ENCODE peak calls at places on chromosomes 12 and 14, in five cellular contexts. S is HCT116, B is astrocyte, J is HepG2, F is A673. M is an unnamed sample.
A peak's percentile ranks its signal among the peaks of the same experiment; 100 is the strongest.

GRCh38 chr12:45369065-45369464 is 153.2 kb downstream of the ANO6 start:
- DNase-seq in J (no peak), B (peak; percentile 59), F (no peak), S (no peak), M (peak; percentile 85)

GRCh38 chr12:52280796-52281560 is 6.5 kb downstream of the KRT86 start:
- DNase-seq in F (no peak), J (peak; percentile 47), S (peak; percentile 90), B (peak; percentile 99), M (peak; percentile 97)

GRCh38 chr12:50507930-50508329 is 3.1 kb downstream of the DIP2B start:
- DNase-seq in B (no peak), J (no peak), S (no peak), F (no peak), M (no peak)

GRCh38 chr14:68976160-68977067 is 2.7 kb downstream of the ACTN1 start:
- DNase-seq in S (no peak), J (peak; percentile 77), B (no peak), F (no peak), M (peak; percentile 56)

GRCh38 chr14:53064461-53064860 is 88.7 kb downstream of the DDHD1 start:
- DNase-seq in J (no peak), F (no peak), S (no peak), B (no peak), M (no peak)

GRCh38 chr14:104299993-104300761 is 161.8 kb downstream of the KIF26A start:
- DNase-seq in J (no peak), F (no peak), B (no peak), S (no peak), M (no peak)

GRCh38 chr14:57656853-57657252 is 163.2 kb upstream of the CCDC198 start:
- DNase-seq in S (no peak), J (no peak), B (no peak), F (no peak), M (no peak)

GRCh38 chr12:93060666-93061413 is 131.7 kb upstream of the EEA1 start:
- DNase-seq in F (peak; percentile 76), B (peak; percentile 32), S (no peak), J (peak; percentile 63), M (peak; percentile 47)

GRCh38 chr14:98773814-98774213 is 498.2 kb downstream of the BCL11B start:
- DNase-seq in F (no peak), S (no peak), J (no peak), B (no peak), M (no peak)

GRCh38 chr12:106581543-106582263 is 1.1 kb upstream of the RFX4 start:
- DNase-seq in S (no peak), F (no peak), J (no peak), B (no peak), M (no peak)

GRCh38 chr12:106582661-106583577 is at the start of gene RFX4:
- DNase-seq in B (no peak), S (no peak), J (no peak), F (peak; percentile 25), M (no peak)

GRCh38 chr12:106582264-106582591 is 576 bp upstream of the RFX4 start:
- DNase-seq in F (no peak), J (no peak), S (no peak), B (no peak), M (no peak)

GRCh38 chr12:106583578-106584103 is 837 bp downstream of the RFX4 start:
- DNase-seq in B (no peak), S (no peak), F (peak; percentile 28), J (no peak), M (no peak)

GRCh38 chr12:106580671-106581508 is 1.9 kb upstream of the RFX4 start:
- DNase-seq in F (no peak), S (no peak), J (no peak), B (no peak), M (no peak)
- TF ChIP-seq EZH2 in F (peak; percentile 94), S (no peak), J (peak; percentile 47), B (peak; percentile 54), M (peak; percentile 48)

GRCh38 chr14:37869633-37870032 is 274.2 kb downstream of the TTC6 start:
- DNase-seq in B (no peak), F (no peak), S (no peak), J (no peak), M (no peak)

GRCh38 chr14:37870170-37870569 is 274.7 kb downstream of the TTC6 start:
- DNase-seq in F (no peak), J (no peak), B (no peak), S (no peak), M (no peak)

GRCh38 chr14:37870947-37871346 is 275.5 kb downstream of the TTC6 start:
- DNase-seq in J (peak; percentile 23), F (no peak), B (no peak), S (no peak), M (no peak)

DNA sequence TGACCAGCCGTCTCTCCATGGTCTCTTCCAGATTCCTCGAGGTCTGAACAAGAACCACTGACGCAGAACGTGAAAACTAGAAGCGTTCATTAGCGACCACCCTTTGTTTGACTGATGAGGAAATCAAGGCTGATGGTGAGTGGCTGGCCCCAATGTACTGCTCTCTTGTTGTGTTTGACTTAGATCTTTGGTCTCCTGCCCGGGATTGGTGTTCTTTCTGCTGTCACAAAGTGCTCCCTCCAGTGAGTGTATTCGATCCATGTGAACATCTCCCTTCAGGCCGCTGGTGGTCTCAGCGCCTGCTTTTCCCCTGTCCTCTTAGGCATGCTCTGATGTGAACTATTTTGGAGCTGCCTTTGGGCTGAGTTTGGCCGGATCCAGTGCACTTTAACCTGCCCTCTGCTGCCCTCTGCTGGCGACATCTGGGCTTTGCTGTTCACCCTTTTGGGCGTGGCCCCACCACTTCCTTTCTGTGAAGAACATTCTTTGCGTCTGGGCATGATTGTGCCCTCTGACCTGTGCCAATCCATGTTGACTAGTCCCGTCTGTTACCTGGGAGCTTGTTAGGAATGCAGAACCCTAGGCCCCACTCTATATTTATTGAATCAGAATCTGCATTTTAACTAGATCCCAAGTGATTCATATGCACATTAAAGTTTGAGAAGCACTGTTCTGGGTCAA is 279.1 kb downstream of the TTC6 start:
- DNase-seq in B (peak; percentile 23), F (peak; percentile 77), S (peak; percentile 57), J (peak; percentile 90), M (peak; percentile 25)
- TF ChIP-seq EZH2 in B (no peak), F (no peak), S (no peak), J (no peak), M (no peak)

GRCh38 chr12:114682920-114683708 is 861 bp downstream of the TBX3 start:
- DNase-seq in F (peak; percentile 23), B (no peak), S (no peak), J (no peak), M (no peak)
- TF ChIP-seq EZH2 in F (peak; percentile 16), B (no peak), S (no peak), J (no peak), M (no peak)

GRCh38 chr12:116880213-116880816 is 926 bp downstream of the HRK start:
- DNase-seq in B (no peak), J (no peak), S (no peak), F (no peak), M (peak; percentile 29)

GRCh38 chr12:116881867-116882507 is 746 bp upstream of the HRK start:
- DNase-seq in J (no peak), S (no peak), B (no peak), F (no peak), M (no peak)

GRCh38 chr12:116882742-116883141 is 1.5 kb upstream of the HRK start:
- DNase-seq in B (no peak), J (no peak), S (no peak), F (peak; percentile 59), M (peak; percentile 53)

GRCh38 chr12:116880817-116881324 is 370 bp downstream of the HRK start:
- DNase-seq in J (peak; percentile 27), F (peak; percentile 67), S (no peak), B (peak; percentile 38), M (peak; percentile 18)

GRCh38 chr12:116881325-116881866 is at the start of gene HRK:
- DNase-seq in F (peak; percentile 34), B (no peak), S (no peak), J (no peak), M (no peak)
- TF ChIP-seq EZH2 in F (no peak), B (peak; percentile 24), S (no peak), J (no peak), M (peak; percentile 31)

GRCh38 chr12:82398883-82399282 is 40.6 kb downstream of the METTL25 start:
- DNase-seq in B (no peak), S (no peak), F (no peak), J (no peak), M (no peak)
- TF ChIP-seq EZH2 in B (no peak), S (no peak), F (no peak), J (no peak), M (no peak)

GRCh38 chr12:42144424-42145196 is at the start of gene GXYLT1:
- DNase-seq in B (peak; percentile 88), F (peak; percentile 93), J (peak; percentile 79), S (peak; percentile 88), M (peak; percentile 95)

GRCh38 chr12:42143401-42144173 is 1.1 kb downstream of the GXYLT1 start:
- DNase-seq in S (no peak), J (no peak), B (peak; percentile 25), F (peak; percentile 35), M (peak; percentile 44)

GRCh38 chr12:42144174-42144423 is 575 bp downstream of the GXYLT1 start:
- DNase-seq in B (no peak), S (no peak), F (no peak), J (no peak), M (no peak)

GRCh38 chr12:42145197-42145549 is 499 bp upstream of the GXYLT1 start:
- DNase-seq in J (no peak), F (no peak), B (no peak), S (no peak), M (no peak)

DNA sequence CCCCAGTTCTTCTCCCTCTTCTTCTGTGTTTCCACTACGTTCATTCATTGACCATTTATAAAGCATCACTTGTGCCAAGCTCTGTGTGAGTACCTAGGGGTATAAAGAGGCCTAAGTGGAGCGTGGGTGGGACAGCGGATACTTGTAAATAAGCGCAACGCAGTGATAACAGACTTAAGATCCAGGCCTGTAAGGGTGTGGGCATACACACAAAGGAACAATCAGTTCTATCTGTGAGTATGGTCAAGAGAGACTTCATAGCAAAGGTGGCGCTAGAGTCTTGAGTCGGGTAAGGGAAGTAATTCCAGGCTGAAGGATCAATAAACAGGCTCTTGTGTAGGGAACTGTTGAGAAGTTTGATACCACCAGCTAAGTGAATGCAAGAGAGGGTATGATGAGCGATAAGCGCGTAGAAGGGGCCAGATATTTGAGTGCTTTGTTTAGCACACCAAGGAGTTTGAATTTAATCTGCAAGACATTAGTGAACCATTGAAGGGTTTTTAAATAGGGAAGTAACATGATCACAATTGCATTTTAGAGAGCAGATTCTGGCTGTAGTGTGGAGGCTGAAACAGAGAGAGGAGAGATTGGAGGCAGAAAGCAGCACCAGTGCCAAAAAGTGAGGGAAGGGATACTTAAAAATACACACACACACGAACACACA is 1.0 kb upstream of the GXYLT1 start:
- DNase-seq in B (no peak), J (no peak), S (no peak), F (no peak), M (no peak)
- TF ChIP-seq EZH2 in B (no peak), J (no peak), S (no peak), F (no peak), M (no peak)

DNA sequence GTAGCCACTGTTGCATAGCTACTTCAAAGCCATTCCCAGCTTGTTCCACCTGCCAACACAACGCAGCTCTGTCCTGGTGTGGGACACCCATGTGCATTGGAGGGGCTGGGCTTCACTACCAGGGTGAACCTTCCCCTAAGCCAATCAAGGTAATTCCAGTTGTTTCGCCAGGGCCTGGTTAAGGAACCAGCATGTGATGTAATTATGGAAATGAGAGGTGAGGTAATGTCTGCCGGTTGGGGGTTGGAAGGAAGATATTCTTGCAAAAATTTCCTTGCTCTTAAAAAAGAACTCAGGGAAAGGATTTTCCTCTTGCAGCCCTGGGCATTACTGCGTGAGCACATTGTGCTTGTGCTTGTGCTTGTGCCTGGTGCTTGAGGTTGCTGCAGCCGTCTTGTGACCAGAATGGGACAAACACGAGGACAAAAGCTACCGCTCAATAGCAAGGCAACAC is 14.9 kb downstream of the TUBA1C start:
- DNase-seq in S (no peak), J (peak; percentile 56), F (peak; percentile 52), B (peak; percentile 54), M (peak; percentile 62)
- TF ChIP-seq EZH2 in S (no peak), J (no peak), F (no peak), B (no peak), M (no peak)